ENCODE peak calls at places on chromosomes 11 and 22, in five cellular contexts. M, P, Z, T and K are unnamed samples.

GRCh38 chr11:65424200-65425104 is 1.9 kb downstream of the NEAT1 start:
- DNase-seq in M (peak), P (peak), Z (no peak), T (peak), K (peak)

GRCh38 chr22:39617342-39617741 is 46.8 kb downstream of the CACNA1I start:
- DNase-seq in M (no peak), P (no peak), Z (no peak), T (no peak), K (no peak)

GRCh38 chr11:89205378-89205777 is 27.7 kb downstream of the TYR start:
- DNase-seq in M (no peak), P (no peak), Z (no peak), T (no peak), K (no peak)

GRCh38 chr11:72406536-72407507 is 27.5 kb downstream of the CLPB start:
- DNase-seq in M (no peak), P (peak), Z (no peak), T (no peak), K (no peak)

GRCh38 chr11:119787074-119787461 is 58.1 kb upstream of the NECTIN1 start:
- DNase-seq in M (no peak), P (no peak), Z (no peak), T (no peak), K (no peak)

GRCh38 chr22:35172452-35172851 is 84.8 kb upstream of the HMGXB4 start:
- DNase-seq in M (no peak), P (no peak), Z (no peak), T (no peak), K (no peak)

GRCh38 chr11:10376061-10376460 is 71.2 kb downstream of the ADM start:
- DNase-seq in M (peak), P (no peak), Z (no peak), T (no peak), K (no peak)

GRCh38 chr22:22938672-22939536 is 51.3 kb downstream of the IGLL5 start:
- DNase-seq in M (no peak), P (no peak), Z (no peak), T (no peak), K (no peak)

GRCh38 chr11:112961146-112961668 is at the start of gene NCAM1:
- DNase-seq in M (peak), P (peak), Z (peak), T (peak), K (peak)

GRCh38 chr11:61126266-61126665 is 24.0 kb downstream of the CD5 start:
- DNase-seq in M (no peak), P (no peak), Z (no peak), T (no peak), K (no peak)

GRCh38 chr11:122019908-122020694 is 95.9 kb downstream of the BLID start:
- DNase-seq in M (no peak), P (no peak), Z (no peak), T (no peak), K (no peak)

GRCh38 chr11:34492806-34493414 is 20.7 kb downstream of the ELF5 start:
- DNase-seq in M (peak), P (peak), Z (no peak), T (peak), K (peak)

GRCh38 chr11:76620471-76620870 is 50.1 kb downstream of the LRRC32 start:
- DNase-seq in M (peak), P (peak), Z (peak), T (peak), K (no peak)

GRCh38 chr22:44916281-44917231 is 93.2 kb downstream of the PHF21B start:
- DNase-seq in M (no peak), P (no peak), Z (no peak), T (no peak), K (no peak)

GRCh38 chr11:73956876-73957653 is 6.2 kb downstream of the DNAJB13 start:
- DNase-seq in M (no peak), P (no peak), Z (no peak), T (no peak), K (no peak)